ENCODE peak calls at places on chromosomes 6 and 20, in ten cellular contexts. U is cardiac muscle cell; V is ovary; W is H9; D is brain microvascular endothelial cell; K is CD4-positive, alpha-beta memory T cell; T is neuronal stem cell; R is uterus; H is keratinocyte; Y is gastrocnemius medialis. A is an unnamed sample.
A peak's percentile ranks its signal among the peaks of the same experiment; 100 is the strongest.

GRCh38 chr6:43383021-43383667 is 13.7 kb upstream of the ZNF318 start:
- DNase-seq in U (peak; percentile 68), V (no peak), W (no peak), D (peak; percentile 47), K (no peak), T (no peak), R (no peak), H (no peak), Y (no peak), A (no peak)

GRCh38 chr6:164014716-164015484 is 600.4 kb downstream of the QKI start:
- DNase-seq in U (no peak), V (no peak), W (no peak), D (no peak), K (no peak), T (peak; percentile 59), R (no peak), H (no peak), Y (no peak), A (no peak)

GRCh38 chr6:158321960-158322359 is 9.7 kb downstream of the TULP4 start:
- DNase-seq in U (peak; percentile 78), V (no peak), W (no peak), D (peak; percentile 26), K (no peak), T (no peak), R (no peak), H (no peak), Y (no peak), A (no peak)

GRCh38 chr6:108945686-108946158 is 97.5 kb downstream of the ARMC2 start:
- DNase-seq in U (peak; percentile 86), V (peak; percentile 85), W (peak; percentile 54), D (peak; percentile 35), K (no peak), T (no peak), R (peak; percentile 75), H (no peak), Y (peak; percentile 73), A (peak; percentile 87)

GRCh38 chr6:134482585-134483346 is 164.9 kb upstream of the SGK1 start:
- DNase-seq in U (peak; percentile 54), V (no peak), W (no peak), D (peak; percentile 20), K (no peak), T (no peak), R (peak; percentile 19), H (no peak), Y (no peak), A (peak; percentile 64)

GRCh38 chr20:18801516-18801915 is 12.1 kb upstream of the SCP2D1 start:
- DNase-seq in U (no peak), V (no peak), W (no peak), D (no peak), K (no peak), T (no peak), R (no peak), H (no peak), Y (no peak), A (no peak)

GRCh38 chr6:123909989-123910388 is 106.3 kb downstream of the NKAIN2 start:
- DNase-seq in U (no peak), V (no peak), W (no peak), D (no peak), K (no peak), T (no peak), R (no peak), H (no peak), Y (no peak), A (no peak)

GRCh38 chr6:18362058-18362561 is 25.0 kb upstream of the RNF144B start:
- DNase-seq in U (peak; percentile 9), V (no peak), W (no peak), D (peak; percentile 84), K (no peak), T (no peak), R (peak; percentile 29), H (no peak), Y (peak; percentile 35), A (no peak)

GRCh38 chr6:130927305-130927704 is 100.1 kb downstream of the SMLR1 start:
- DNase-seq in U (no peak), V (no peak), W (no peak), D (no peak), K (no peak), T (peak; percentile 43), R (no peak), H (no peak), Y (no peak), A (no peak)

GRCh38 chr20:3559231-3559630 is 88.4 kb downstream of the ATRN start:
- DNase-seq in U (no peak), V (no peak), W (no peak), D (no peak), K (no peak), T (no peak), R (no peak), H (no peak), Y (no peak), A (no peak)

GRCh38 chr20:10306440-10307358 is 88.1 kb downstream of the SNAP25 start:
- DNase-seq in U (peak; percentile 92), V (no peak), W (no peak), D (peak; percentile 71), K (no peak), T (no peak), R (no peak), H (no peak), Y (no peak), A (no peak)

GRCh38 chr6:7426447-7427169 is 37.0 kb downstream of the RIOK1 start:
- DNase-seq in U (no peak), V (no peak), W (no peak), D (no peak), K (no peak), T (no peak), R (no peak), H (no peak), Y (no peak), A (no peak)

GRCh38 chr6:45044510-45045252 is 283.4 kb upstream of the RUNX2 start:
- DNase-seq in U (no peak), V (no peak), W (no peak), D (no peak), K (no peak), T (no peak), R (no peak), H (no peak), Y (no peak), A (no peak)

GRCh38 chr20:56630086-56630493 is 984 bp downstream of the TFAP2C start:
- DNase-seq in U (peak; percentile 50), V (no peak), W (peak; percentile 85), D (peak; percentile 47), K (no peak), T (peak; percentile 76), R (peak; percentile 21), H (no peak), Y (no peak), A (no peak)

GRCh38 chr20:36400901-36401300 is 94.8 kb downstream of the DLGAP4 start:
- DNase-seq in U (no peak), V (no peak), W (peak; percentile 76), D (no peak), K (no peak), T (no peak), R (no peak), H (no peak), Y (no peak), A (no peak)

GRCh38 chr6:25405442-25405841 is 126.3 kb downstream of the CARMIL1 start:
- DNase-seq in U (no peak), V (no peak), W (no peak), D (no peak), K (no peak), T (no peak), R (no peak), H (no peak), Y (no peak), A (no peak)

DNA sequence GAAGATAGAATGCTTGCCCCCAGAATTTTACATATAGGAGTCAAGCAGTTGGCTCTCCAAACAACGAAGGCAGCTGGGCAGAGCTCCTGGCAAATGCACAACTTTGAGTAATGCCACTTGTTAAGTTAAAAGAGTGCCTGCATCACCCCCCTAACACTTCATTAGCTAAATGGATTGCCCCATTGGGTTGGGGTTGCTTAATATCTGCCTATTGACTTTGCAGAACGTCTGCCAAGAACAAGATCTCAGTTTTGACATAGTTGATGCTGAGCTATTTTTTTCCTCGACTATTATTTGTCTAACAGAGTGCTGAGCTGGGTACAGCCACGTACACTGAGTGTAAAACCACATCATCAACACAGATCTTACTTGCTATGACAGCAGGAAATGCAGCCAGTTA is 12.1 kb downstream of the ANKRD60 start:
- DNase-seq in U (peak; percentile 49), V (no peak), W (no peak), D (no peak), K (no peak), T (no peak), R (no peak), H (no peak), Y (no peak), A (no peak)
- H3K27me3 ChIP-seq in U (peaks cover 2% of the 10 kb centered on the region), V (no peaks in the 10 kb centered on the region), W (no peaks in the 10 kb centered on the region), D (peaks cover 5% of the 10 kb centered on the region), K (peaks cover 3% of the 10 kb centered on the region), T (peaks cover 14% of the 10 kb centered on the region), R (no peaks in the 10 kb centered on the region), H (peaks cover 77% of the 10 kb centered on the region), Y (peaks cover 15% of the 10 kb centered on the region), A (no peaks in the 10 kb centered on the region)

DNA sequence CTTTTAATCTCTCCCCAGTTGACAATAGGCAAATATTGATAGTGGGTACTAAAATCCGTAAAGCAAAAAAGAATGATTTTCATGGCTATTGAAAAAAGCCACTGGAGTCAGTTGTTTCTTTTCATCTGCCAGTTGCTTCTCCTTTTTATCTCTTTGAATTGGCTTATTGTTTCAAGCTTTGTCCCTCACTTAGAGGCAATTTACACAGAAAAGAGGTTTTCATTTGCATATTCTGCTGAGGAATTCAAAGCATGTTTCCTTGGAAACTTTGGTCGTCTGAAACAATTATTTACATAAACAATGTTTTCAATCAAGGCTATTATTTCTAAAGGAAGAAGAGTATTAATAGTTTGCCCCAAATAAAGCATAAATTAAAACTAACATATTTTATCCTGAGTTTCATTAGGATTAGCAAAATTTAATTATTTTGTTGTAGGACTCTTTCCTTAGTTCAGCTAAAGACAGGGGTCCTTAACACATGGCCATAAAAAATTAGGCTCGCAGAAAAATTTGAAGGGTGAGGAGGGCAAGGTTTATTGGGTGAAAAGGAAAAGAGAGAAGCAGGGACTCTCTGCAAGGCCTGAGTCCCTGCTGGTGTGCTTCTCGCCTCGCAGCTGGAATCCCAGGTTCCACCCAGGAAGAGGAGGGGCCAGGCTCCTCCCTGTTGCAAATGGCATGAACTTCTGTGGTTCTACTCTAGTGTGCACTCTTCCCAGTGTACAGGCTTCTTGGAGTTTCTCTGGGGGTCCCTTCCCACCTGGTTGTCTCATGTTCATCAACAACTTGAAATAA is 138.8 kb upstream of the LAMA2 start:
- DNase-seq in U (no peak), V (no peak), W (peak; percentile 77), D (no peak), K (no peak), T (no peak), R (no peak), H (no peak), Y (no peak), A (no peak)
- H3K27ac ChIP-seq in U (no peak overlapping the region), V (no peak overlapping the region), W (peak overlapping the region; percentile 97), D (no peak overlapping the region), K (no peak overlapping the region), T (no peak overlapping the region), R (no peak overlapping the region), H (no peak overlapping the region), Y (no peak overlapping the region), A (no peak overlapping the region)

GRCh38 chr6:50718566-50718965 is 5.2 kb downstream of the TFAP2D start:
- DNase-seq in U (no peak), V (no peak), W (no peak), D (no peak), K (no peak), T (no peak), R (no peak), H (no peak), Y (no peak), A (no peak)
- H3K27me3 ChIP-seq in U (peaks cover 100% of the 10 kb centered on the region), V (no peaks in the 10 kb centered on the region), W (peaks cover 95% of the 10 kb centered on the region), D (peaks cover 24% of the 10 kb centered on the region), K (peaks cover 12% of the 10 kb centered on the region), T (peaks cover 85% of the 10 kb centered on the region), R (no peaks in the 10 kb centered on the region), H (peaks cover 89% of the 10 kb centered on the region), Y (peaks cover 56% of the 10 kb centered on the region), A (peaks cover 7% of the 10 kb centered on the region)

GRCh38 chr6:147906361-147906760 is 397.9 kb downstream of the SAMD5 start:
- DNase-seq in U (no peak), V (no peak), W (no peak), D (peak; percentile 51), K (no peak), T (no peak), R (no peak), H (no peak), Y (no peak), A (no peak)
- H3K27ac ChIP-seq in U (no peak overlapping the region), V (no peak overlapping the region), W (no peak overlapping the region), D (no peak overlapping the region), K (no peak overlapping the region), T (no peak overlapping the region), R (no peak overlapping the region), H (no peak overlapping the region), Y (no peak overlapping the region), A (no peak overlapping the region)